ENCODE peak calls at places on chromosome 3, in four cellular contexts. H is K562, Z is HepG2, A is GM12878. W is an unnamed sample.

GRCh38 chr3:152235709-152236298 is 32.9 kb upstream of the MBNL1 start:
- DNase-seq in H (peak; percentile 79), A (no peak), Z (peak; percentile 8), W (no peak)

GRCh38 chr3:30476373-30477082 is 129.9 kb upstream of the TGFBR2 start:
- DNase-seq in A (no peak), Z (peak; percentile 82), H (no peak), W (no peak)

GRCh38 chr3:131326307-131326706 is 55.3 kb upstream of the NUDT16 start:
- DNase-seq in Z (no peak), A (no peak), H (no peak), W (no peak)

GRCh38 chr3:27677554-27677953 is 44.6 kb downstream of the EOMES start:
- DNase-seq in H (no peak), Z (no peak), A (no peak), W (no peak)

GRCh38 chr3:189188466-189188865 is 16.7 kb downstream of the TPRG1 start:
- DNase-seq in A (no peak), Z (peak; percentile 17), H (no peak), W (no peak)

GRCh38 chr3:184389384-184389783 is 9.5 kb downstream of the CHRD start:
- DNase-seq in H (no peak), Z (no peak), A (no peak), W (no peak)

GRCh38 chr3:183360971-183361624 is 67.3 kb downstream of the MCF2L2 start:
- DNase-seq in H (peak; percentile 75), Z (no peak), A (no peak), W (no peak)

GRCh38 chr3:129485681-129486056 is 42.8 kb upstream of the RHO start:
- DNase-seq in A (no peak), H (no peak), Z (no peak), W (no peak)

GRCh38 chr3:10964537-10965167 is 27.9 kb upstream of the SLC6A1 start:
- DNase-seq in Z (no peak), H (peak; percentile 51), A (no peak), W (no peak)

GRCh38 chr3:178152988-178153387 is 383.2 kb upstream of the KCNMB2 start:
- DNase-seq in Z (no peak), H (no peak), A (no peak), W (no peak)
- TF ChIP-seq CTCF in Z (no peak), H (no peak), A (no peak), W (no peak)

GRCh38 chr3:42831321-42831713 is 22.1 kb downstream of the ACKR2 start:
- DNase-seq in A (no peak), H (peak; percentile 83), Z (peak; percentile 73), W (peak; percentile 57)
- TF ChIP-seq FOXM1 in A (no peak), H (no peak), Z (no peak), W (no peak)

GRCh38 chr3:13645791-13646637 is 97.1 kb downstream of the FBLN2 start:
- DNase-seq in A (no peak), Z (no peak), H (no peak), W (no peak)

GRCh38 chr3:13648744-13649096 is 99.8 kb downstream of the FBLN2 start:
- DNase-seq in H (no peak), Z (no peak), A (no peak), W (no peak)

GRCh38 chr3:13648060-13648743 is 99.3 kb downstream of the FBLN2 start:
- DNase-seq in A (no peak), H (peak; percentile 89), Z (peak; percentile 50), W (peak; percentile 94)

GRCh38 chr3:13650210-13651056 is 101.5 kb downstream of the FBLN2 start:
- DNase-seq in H (peak; percentile 94), A (no peak), Z (peak; percentile 46), W (peak; percentile 93)

DNA sequence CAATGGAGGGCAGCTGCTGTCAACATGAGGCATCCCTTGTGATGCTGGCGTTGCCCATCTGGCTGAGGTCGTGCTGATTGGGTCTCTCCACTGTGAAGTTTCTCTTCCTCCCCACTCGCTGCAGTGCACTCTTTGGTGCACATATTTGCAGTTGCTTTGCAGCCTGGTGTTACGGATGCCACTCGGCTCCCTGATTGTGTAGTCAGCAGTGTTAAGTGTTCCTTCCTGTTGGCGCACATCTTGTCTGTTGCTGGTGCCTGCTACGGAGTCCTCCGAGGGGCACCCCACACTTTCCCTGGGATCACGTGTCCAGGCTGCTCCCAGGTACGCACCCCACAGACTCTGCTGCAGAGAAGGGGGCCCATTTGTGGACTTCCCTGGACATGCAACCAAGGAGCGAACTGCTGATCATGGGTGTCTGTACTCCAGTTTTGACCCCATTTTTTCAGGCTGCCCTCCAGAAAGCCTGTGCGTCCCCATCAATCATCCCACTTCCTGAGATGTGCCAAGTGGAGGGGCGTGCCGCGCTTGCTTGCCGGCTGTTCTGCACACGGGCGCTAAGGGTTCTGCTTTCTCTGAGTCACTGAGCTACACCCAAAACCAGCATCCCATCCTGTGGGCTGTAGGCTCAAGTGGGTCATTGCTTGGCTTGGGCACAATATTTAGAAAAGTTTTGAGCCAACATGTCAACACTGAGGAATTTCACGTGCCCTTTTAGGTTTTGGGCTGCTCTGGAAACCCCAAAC is 98.6 kb downstream of the FBLN2 start:
- DNase-seq in Z (no peak), A (no peak), H (no peak), W (no peak)
- TF ChIP-seq RFX5 in Z (no peak), A (no peak), H (no peak), W (no peak)

GRCh38 chr3:72909591-72909990 is 21.7 kb downstream of the GXYLT2 start:
- DNase-seq in Z (no peak), A (no peak), H (no peak), W (no peak)

GRCh38 chr3:72906154-72906553 is 18.3 kb downstream of the GXYLT2 start:
- DNase-seq in A (no peak), Z (no peak), H (no peak), W (no peak)

GRCh38 chr3:72907131-72907697 is 19.4 kb downstream of the GXYLT2 start:
- DNase-seq in H (no peak), Z (no peak), A (no peak), W (no peak)

GRCh38 chr3:72904156-72904555 is 16.3 kb downstream of the GXYLT2 start:
- DNase-seq in Z (no peak), A (no peak), H (no peak), W (no peak)

GRCh38 chr3:72907851-72908620 is 20.2 kb downstream of the GXYLT2 start:
- DNase-seq in A (no peak), H (no peak), Z (peak; percentile 9), W (no peak)
- TF ChIP-seq CTCF in A (no peak), H (no peak), Z (no peak), W (no peak)

GRCh38 chr3:125959317-125960065 is 9.5 kb upstream of the ROPN1B start:
- DNase-seq in H (no peak), Z (no peak), A (no peak), W (peak; percentile 25)

GRCh38 chr3:125960066-125960424 is 8.9 kb upstream of the ROPN1B start:
- DNase-seq in Z (no peak), A (no peak), H (no peak), W (peak; percentile 13)

GRCh38 chr3:125958511-125959316 is 10.3 kb upstream of the ROPN1B start:
- DNase-seq in Z (no peak), A (no peak), H (peak; percentile 7), W (peak; percentile 10)

GRCh38 chr3:125960456-125961288 is 8.3 kb upstream of the ROPN1B start:
- DNase-seq in A (no peak), H (no peak), Z (no peak), W (peak; percentile 13)

DNA sequence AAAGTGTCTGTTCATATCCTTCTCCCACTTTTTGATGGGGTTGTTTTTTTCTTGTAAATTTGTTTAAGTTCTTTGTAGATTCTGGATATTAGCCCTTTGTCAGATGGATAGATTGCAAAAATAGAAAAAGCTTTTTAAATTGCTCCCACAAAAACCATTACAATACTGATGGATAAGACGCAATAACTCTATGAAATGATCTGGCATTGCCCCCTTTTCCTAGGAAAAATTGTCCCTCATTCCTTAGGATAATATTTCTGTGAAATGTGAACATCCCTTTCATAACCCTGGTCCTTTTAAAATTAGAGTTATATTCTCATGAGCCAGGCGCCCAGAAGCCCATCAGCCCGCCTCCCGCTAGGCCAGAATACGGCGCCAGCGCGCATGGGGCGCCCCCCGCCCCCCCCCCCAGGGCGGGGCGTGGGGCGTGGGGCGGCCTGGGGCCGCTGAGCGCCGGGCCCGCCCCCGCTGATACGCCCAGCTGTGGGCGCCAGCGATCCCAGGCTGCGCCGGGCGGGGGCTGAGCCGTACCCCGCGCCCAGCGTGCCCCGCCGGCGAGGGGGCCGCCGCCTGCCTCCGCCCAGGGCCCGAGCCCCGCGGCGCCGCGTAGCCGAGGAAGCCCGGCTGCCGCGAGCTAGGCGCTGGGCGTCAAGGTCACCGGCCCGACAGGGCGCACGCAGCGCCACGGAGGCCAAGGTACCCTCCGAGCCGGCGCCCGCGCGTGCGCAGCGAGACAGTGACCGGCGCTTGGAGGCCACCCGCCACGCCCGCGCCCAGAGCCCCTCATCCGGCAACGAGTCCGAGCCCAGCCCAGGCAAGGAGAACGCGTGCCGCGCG is 11.1 kb upstream of the ROPN1B start:
- DNase-seq in A (no peak), H (peak; percentile 34), Z (no peak), W (peak; percentile 79)
- TF ChIP-seq FOXM1 in A (no peak), H (no peak), Z (no peak), W (no peak)

GRCh38 chr3:109952924-109953323 is 615.6 kb upstream of the DPPA4 start:
- DNase-seq in H (no peak), Z (no peak), A (no peak), W (no peak)
- TF ChIP-seq RFX5 in H (no peak), Z (no peak), A (no peak), W (no peak)

GRCh38 chr3:4947028-4947427 is 32.2 kb upstream of the BHLHE40 start:
- DNase-seq in H (no peak), A (no peak), Z (no peak), W (no peak)
- TF ChIP-seq CTCF in H (no peak), A (no peak), Z (no peak), W (no peak)

DNA sequence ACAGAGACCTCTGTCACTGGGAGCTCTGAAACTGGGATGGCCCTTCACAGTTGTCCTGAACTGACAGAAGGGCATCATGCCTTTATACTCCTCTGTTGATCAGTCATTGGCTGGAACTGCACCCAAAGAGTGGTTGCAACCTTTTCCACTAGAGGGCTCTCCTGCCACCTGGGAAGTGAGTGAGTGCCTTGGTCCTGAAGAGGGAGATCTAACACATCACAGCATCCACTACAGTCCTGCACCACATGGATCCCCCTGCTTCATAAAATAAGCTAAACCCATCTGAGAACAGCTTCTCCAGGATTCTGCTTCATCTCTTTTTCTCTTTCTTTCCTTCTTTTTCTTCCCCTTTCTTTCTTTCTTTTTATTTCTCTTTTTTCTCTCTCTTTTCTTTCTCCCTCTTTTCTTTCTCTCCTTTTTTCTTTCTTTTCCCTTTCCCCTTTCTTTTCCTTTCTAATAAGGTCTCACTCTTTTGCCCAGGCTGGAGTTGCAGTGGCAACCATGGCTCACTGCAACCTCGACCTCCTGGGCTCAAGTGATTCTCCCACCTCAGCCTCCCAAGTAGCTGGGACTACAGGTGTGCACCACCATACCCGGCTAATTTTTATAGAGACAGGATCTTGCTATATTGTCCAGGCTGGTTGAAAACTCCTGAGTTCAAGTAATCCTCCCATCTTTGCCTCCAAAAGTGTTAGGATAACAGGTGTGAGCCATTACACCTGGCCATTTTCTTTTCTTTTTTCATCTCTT is 42.8 kb upstream of the RAF1 start:
- DNase-seq in A (peak; percentile 45), Z (peak; percentile 79), H (peak; percentile 87), W (peak; percentile 73)
- TF ChIP-seq FOXM1 in A (no peak), Z (no peak), H (no peak), W (no peak)

W was measured in SK-N-SH.